ENCODE peak calls at places on chromosomes 5 and 9, in four cellular contexts. L is IMR-90, O is K562, E is HepG2. J is an unnamed sample.

GRCh38 chr9:126395439-126396212 is 69.0 kb downstream of the MVB12B start:
- DNase-seq in L (peak; percentile 82), O (no peak), E (no peak), J (peak; percentile 23)

GRCh38 chr9:115385383-115386122 is 267.6 kb upstream of the TNC start:
- DNase-seq in L (no peak), O (no peak), E (no peak), J (no peak)

GRCh38 chr9:77544491-77545000 is 103.6 kb downstream of the GNA14 start:
- DNase-seq in L (no peak), O (no peak), E (no peak), J (no peak)

GRCh38 chr9:111866976-111867375 is 29.6 kb upstream of the UGCG start:
- DNase-seq in L (peak; percentile 86), O (peak; percentile 20), E (peak; percentile 6), J (peak; percentile 36)

GRCh38 chr9:76643399-76644117 is 120.7 kb upstream of the PCA3 start:
- DNase-seq in L (no peak), O (no peak), E (no peak), J (no peak)

GRCh38 chr5:37060030-37060429 is 183.5 kb downstream of the NIPBL start:
- DNase-seq in L (no peak), O (no peak), E (no peak), J (no peak)

GRCh38 chr9:15873573-15874177 is 320.8 kb downstream of the CCDC171 start:
- DNase-seq in L (peak; percentile 74), O (peak; percentile 4), E (peak; percentile 33), J (peak; percentile 18)

GRCh38 chr9:20447291-20447690 is 175.0 kb downstream of the MLLT3 start:
- DNase-seq in L (no peak), O (no peak), E (peak; percentile 8), J (no peak)

GRCh38 chr9:29039258-29039657 is 1466.0 kb upstream of the C9orf72 start:
- DNase-seq in L (no peak), O (no peak), E (no peak), J (peak; percentile 10)

GRCh38 chr9:134630393-134630790 is 11.2 kb upstream of the COL5A1 start:
- DNase-seq in L (no peak), O (no peak), E (no peak), J (no peak)

GRCh38 chr9:97742545-97742944 is 45.4 kb upstream of the XPA start:
- DNase-seq in L (no peak), O (no peak), E (no peak), J (no peak)

GRCh38 chr5:74966151-74967050 is 86.0 kb downstream of the GCNT4 start:
- DNase-seq in L (peak; percentile 16), O (no peak), E (no peak), J (no peak)

GRCh38 chr9:83384214-83384613 is 154.0 kb downstream of the FRMD3 start:
- DNase-seq in L (no peak), O (no peak), E (no peak), J (no peak)

GRCh38 chr9:93493949-93494348 is 40.6 kb upstream of the FAM120AOS start:
- DNase-seq in L (no peak), O (no peak), E (no peak), J (no peak)

GRCh38 chr9:116377179-116377790 is 223.7 kb downstream of the PAPPA start:
- DNase-seq in L (peak; percentile 75), O (no peak), E (no peak), J (peak; percentile 48)

GRCh38 chr5:170832241-170832640 is 29.6 kb upstream of the RANBP17 start:
- DNase-seq in L (no peak), O (no peak), E (no peak), J (no peak)

GRCh38 chr5:139138790-139139189 is 59.4 kb downstream of the SIL1 start:
- DNase-seq in L (peak; percentile 56), O (no peak), E (peak; percentile 44), J (no peak)

GRCh38 chr5:25863811-25864210 is 1174.6 kb downstream of the CDH9 start:
- DNase-seq in L (no peak), O (no peak), E (no peak), J (no peak)

GRCh38 chr5:140868721-140869554 is at the start of gene PCDHA11:
- DNase-seq in L (no peak), O (peak; percentile 7), E (peak; percentile 45), J (peak; percentile 55)

GRCh38 chr9:129627556-129628492 is 1.9 kb downstream of the NTMT1 start:
- DNase-seq in L (no peak), O (no peak), E (no peak), J (no peak)

GRCh38 chr5:174376056-174376455 is 330.6 kb downstream of the NSG2 start:
- DNase-seq in L (no peak), O (no peak), E (no peak), J (no peak)

GRCh38 chr5:32837211-32837610 is 126.1 kb downstream of the NPR3 start:
- DNase-seq in L (peak; percentile 11), O (no peak), E (no peak), J (no peak)

GRCh38 chr9:86734762-86735161 is 212.5 kb downstream of the GAS1 start:
- DNase-seq in L (peak; percentile 83), O (no peak), E (no peak), J (no peak)

GRCh38 chr9:83322438-83322837 is 215.8 kb downstream of the FRMD3 start:
- DNase-seq in L (no peak), O (no peak), E (peak; percentile 7), J (no peak)

GRCh38 chr5:145158654-145159199 is 676.4 kb downstream of the PRELID2 start:
- DNase-seq in L (no peak), O (no peak), E (no peak), J (no peak)

GRCh38 chr5:145161384-145161783 is 673.8 kb downstream of the PRELID2 start:
- DNase-seq in L (no peak), O (no peak), E (no peak), J (no peak)

GRCh38 chr5:145160679-145161078 is 674.5 kb downstream of the PRELID2 start:
- DNase-seq in L (no peak), O (no peak), E (no peak), J (no peak)

GRCh38 chr5:145166173-145166572 is 669.0 kb downstream of the PRELID2 start:
- DNase-seq in L (no peak), O (no peak), E (no peak), J (no peak)

DNA sequence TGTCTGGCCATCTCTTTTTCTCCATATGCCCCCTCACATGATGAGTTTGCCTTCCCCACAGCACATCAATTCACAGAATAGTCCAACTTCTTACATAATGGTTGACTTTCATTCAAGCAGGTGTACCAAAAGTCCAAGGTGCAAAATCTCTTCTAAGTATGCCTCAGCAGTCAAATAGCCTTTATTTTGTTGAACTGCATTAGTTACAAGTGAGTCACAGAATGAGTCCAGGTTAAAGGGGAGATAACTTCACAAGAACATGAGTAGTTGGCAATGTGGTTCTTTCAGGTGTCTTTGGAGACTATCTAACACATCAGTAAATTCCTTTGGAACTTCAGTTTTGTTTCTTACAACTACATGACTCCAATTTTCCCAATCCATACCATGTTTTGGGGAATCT is 672.5 kb downstream of the PRELID2 start:
- DNase-seq in L (no peak), O (no peak), E (peak; percentile 2), J (no peak)
- TF ChIP-seq USF2 in L (no peak), O (no peak), E (no peak), J (no peak)

GRCh38 chr9:23850242-23851023 is 24.4 kb upstream of the ELAVL2 start:
- DNase-seq in L (no peak), O (no peak), E (no peak), J (no peak)
- TF ChIP-seq MAZ in L (no peak), O (no peak), E (no peak), J (no peak)

GRCh38 chr5:142690641-142691040 is 4.8 kb upstream of the FGF1 start:
- DNase-seq in L (no peak), O (no peak), E (no peak), J (no peak)

GRCh38 chr5:142686968-142687367 is 1.1 kb upstream of the FGF1 start:
- DNase-seq in L (no peak), O (no peak), E (no peak), J (no peak)

GRCh38 chr5:142689081-142689480 is 3.2 kb upstream of the FGF1 start:
- DNase-seq in L (no peak), O (no peak), E (no peak), J (no peak)

GRCh38 chr5:142686210-142686734 is 382 bp upstream of the FGF1 start:
- DNase-seq in L (peak; percentile 40), O (no peak), E (peak; percentile 62), J (no peak)

DNA sequence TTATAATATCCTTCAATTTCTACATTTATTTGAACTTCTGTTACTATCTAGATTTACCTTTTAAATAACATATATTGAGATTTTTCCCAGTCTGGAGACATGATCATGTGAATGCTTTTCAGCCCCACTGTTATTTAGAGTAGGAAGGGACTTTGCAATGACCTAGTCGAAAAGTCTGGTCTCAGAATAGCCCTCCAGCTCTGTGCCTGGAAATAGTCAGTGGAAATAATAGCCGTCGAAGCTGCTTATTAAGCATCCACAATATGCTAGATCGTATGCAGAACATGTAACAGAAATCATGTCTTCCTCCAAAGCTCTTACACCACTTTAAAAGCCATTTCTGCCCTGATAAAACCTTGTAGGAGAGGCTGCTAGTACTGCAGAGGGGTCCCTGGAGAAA is 2.4 kb upstream of the FGF1 start:
- DNase-seq in L (no peak), O (no peak), E (no peak), J (no peak)
- TF ChIP-seq MAFK in L (no peak), O (no peak), E (no peak), J (no peak)

GRCh38 chr5:132011561-132012384 is at the start of gene ACSL6:
- DNase-seq in L (no peak), O (peak; percentile 80), E (no peak), J (peak; percentile 35)

GRCh38 chr5:132012385-132013005 is 1.0 kb upstream of the ACSL6 start:
- DNase-seq in L (peak; percentile 68), O (peak; percentile 49), E (peak; percentile 51), J (no peak)

GRCh38 chr5:132010645-132011560 is 555 bp downstream of the ACSL6 start:
- DNase-seq in L (no peak), O (peak; percentile 38), E (no peak), J (no peak)

GRCh38 chr5:132013711-132014110 is 2.3 kb upstream of the ACSL6 start:
- DNase-seq in L (no peak), O (no peak), E (no peak), J (no peak)

DNA sequence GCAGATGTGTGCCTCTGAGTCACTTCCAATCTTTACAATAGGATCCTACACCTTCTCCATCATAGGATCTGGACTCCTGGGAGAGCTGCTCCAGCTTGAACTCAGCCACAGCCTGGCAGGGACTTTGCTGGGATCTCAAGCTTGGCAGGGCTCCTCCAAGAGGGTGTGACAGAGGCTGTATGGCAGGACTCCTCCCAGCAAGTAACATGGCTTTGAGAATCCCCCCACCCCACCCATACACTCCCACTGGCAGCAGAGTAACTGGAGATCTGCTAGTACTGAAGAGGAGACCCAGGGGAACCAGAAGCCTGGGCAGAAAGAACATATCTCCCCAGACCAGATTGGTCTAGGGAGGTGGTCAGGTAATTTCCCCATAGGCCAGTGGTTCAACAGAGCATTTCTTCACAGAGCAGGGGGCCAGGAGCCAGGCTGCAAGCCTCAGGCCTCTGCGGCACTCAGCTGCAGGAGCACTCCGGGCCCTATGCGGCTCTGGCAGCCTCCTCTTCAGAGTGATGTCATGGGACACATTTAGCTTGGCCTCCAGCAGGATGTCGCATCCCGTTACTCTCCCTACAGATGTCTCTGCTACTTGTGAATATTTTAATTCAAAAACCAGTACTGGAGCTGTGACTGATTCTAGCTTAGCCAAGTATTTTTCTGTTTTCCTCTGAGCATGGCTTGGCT is 1.7 kb upstream of the ACSL6 start:
- DNase-seq in L (no peak), O (no peak), E (no peak), J (no peak)
- TF ChIP-seq USF2 in L (no peak), O (no peak), E (no peak), J (no peak)

J was measured in A549.